ENCODE peak calls at places on chromosomes 16 and 17, in seven cellular contexts. Y, M, K, W, U, C and N are unnamed samples.

GRCh38 chr16:50742521-50743150 is 750 bp downstream of the CYLD start:
- DNase-seq in Y (no peak), M (no peak), K (peak), W (no peak), U (no peak), C (no peak), N (no peak)

GRCh38 chr17:82389379-82389778 is 17.8 kb downstream of the UTS2R start:
- DNase-seq in Y (no peak), M (no peak), K (no peak), W (no peak), U (no peak), C (no peak), N (no peak)

GRCh38 chr16:48156790-48157209 is 1.0 kb upstream of the ABCC12 start:
- DNase-seq in Y (peak), M (peak), K (peak), W (no peak), U (peak), C (peak), N (peak)

GRCh38 chr17:163514-164103 is 17.8 kb downstream of the DOC2B start:
- DNase-seq in Y (no peak), M (peak), K (no peak), W (no peak), U (no peak), C (no peak), N (no peak)

GRCh38 chr17:50101346-50102163 is 6.4 kb downstream of the PDK2 start:
- DNase-seq in Y (no peak), M (no peak), K (no peak), W (no peak), U (peak), C (no peak), N (no peak)

GRCh38 chr17:16281351-16281750 is 64.3 kb downstream of the PIGL start:
- DNase-seq in Y (no peak), M (no peak), K (no peak), W (no peak), U (no peak), C (no peak), N (no peak)

GRCh38 chr17:73267648-73268537 is 6.2 kb upstream of the CPSF4L start:
- DNase-seq in Y (no peak), M (peak), K (no peak), W (no peak), U (no peak), C (no peak), N (no peak)

GRCh38 chr17:21280081-21280518 is 4.4 kb upstream of the MAP2K3 start:
- DNase-seq in Y (no peak), M (peak), K (peak), W (peak), U (peak), C (peak), N (no peak)

GRCh38 chr17:8063761-8064589 is 23.5 kb downstream of the ALOX12B start:
- DNase-seq in Y (no peak), M (no peak), K (no peak), W (no peak), U (no peak), C (no peak), N (no peak)

GRCh38 chr17:77254961-77255741 is 114.4 kb downstream of the SEC14L1 start:
- DNase-seq in Y (no peak), M (peak), K (peak), W (no peak), U (peak), C (peak), N (no peak)

DNA sequence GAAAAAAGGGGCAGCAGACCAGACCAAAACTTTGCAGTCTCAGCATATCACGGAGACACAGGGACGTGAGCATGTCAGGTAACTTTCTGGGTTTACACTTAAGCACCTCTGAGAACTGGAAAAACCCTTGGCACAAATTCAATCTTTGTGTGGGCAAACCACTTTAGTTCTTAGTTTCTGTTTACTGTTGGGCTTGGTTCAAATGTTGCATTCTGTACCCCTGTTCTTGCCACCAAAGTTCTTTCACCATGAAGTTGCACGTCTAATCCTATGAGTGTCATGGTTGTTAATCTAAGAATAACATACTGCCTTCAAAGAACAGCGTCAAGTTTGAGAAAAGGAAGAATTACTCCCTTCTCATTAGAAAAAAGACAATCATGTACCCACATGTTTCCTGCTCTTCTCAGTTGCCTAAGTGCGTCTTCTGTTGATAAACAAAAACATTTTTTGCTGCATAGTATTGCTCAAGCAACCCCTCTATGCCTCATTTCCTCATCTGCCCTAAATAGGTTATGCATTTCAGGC is 11.6 kb downstream of the KRT33A start:
- DNase-seq in Y (no peak), M (no peak), K (no peak), W (peak), U (no peak), C (no peak), N (no peak)
- H3K9ac ChIP-seq in Y (no peak), M (no peak), K (no peak), W (no peak), U (no peak), C (no peak), N (no peak)

DNA sequence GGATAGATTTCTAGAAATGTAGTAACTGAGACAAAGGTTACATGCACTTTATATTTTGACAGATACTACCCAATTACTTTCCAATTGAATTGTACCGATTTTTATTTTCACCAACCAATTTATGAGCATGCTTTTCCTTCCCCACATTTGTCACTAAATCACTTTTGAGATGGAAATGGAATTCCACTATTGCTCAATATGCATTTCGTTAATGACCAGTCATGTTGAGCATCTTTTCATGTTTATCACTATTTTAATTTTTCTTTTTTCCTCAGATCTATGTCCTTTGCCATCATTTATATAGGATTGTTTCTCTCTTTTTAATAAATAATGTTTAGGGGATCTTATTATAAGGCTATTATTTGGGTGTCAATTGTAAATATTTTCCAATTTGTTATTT is 102.8 kb upstream of the SMIM36 start:
- DNase-seq in Y (no peak), M (no peak), K (no peak), W (no peak), U (no peak), C (no peak), N (no peak)
- H3K27ac ChIP-seq in Y (no peak), M (no peak), K (no peak), W (no peak), U (peak), C (no peak), N (no peak)

GRCh38 chr17:12727076-12727750 is 61.5 kb downstream of the MYOCD start:
- DNase-seq in Y (no peak), M (no peak), K (no peak), W (no peak), U (no peak), C (no peak), N (no peak)
- TF ChIP-seq POLR2AphosphoS5 in Y (no peak), M (no peak), K (no peak), W (no peak), U (no peak), C (no peak), N (no peak)

DNA sequence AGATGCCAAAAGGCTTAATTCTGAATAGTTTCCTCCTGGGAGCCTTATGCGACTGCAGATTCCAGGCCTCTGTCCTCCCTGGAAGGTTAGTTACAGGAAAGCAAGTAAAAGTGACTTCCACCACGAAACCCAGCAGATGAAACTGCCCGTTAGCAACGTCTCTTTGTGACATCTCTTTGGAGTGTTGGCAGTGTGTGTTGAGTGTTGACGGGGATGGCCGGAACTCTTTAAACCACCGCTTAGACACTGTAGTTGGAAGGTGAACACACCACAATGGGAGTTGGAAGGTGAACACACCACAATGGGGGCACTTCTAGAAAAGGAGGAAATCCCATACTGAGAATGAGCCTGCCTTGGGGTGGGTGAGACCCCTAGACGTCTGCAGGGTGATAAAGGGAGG is 858 bp downstream of the SKAP1 start:
- DNase-seq in Y (no peak), M (no peak), K (no peak), W (no peak), U (no peak), C (no peak), N (no peak)
- H3K9ac ChIP-seq in Y (no peak), M (no peak), K (no peak), W (peak), U (no peak), C (peak), N (no peak)